ENCODE peak calls at places on chromosomes 16 and 17, in seven cellular contexts. Y, Q, W, A, X, F and O are unnamed samples.

GRCh38 chr16:83715217-83715920 is 92.4 kb upstream of the HSBP1 start:
- DNase-seq in Y (no peak), X (no peak), Q (no peak), A (peak; percentile 32), W (peak; percentile 32), F (no peak), O (no peak)

GRCh38 chr16:57260294-57260929 is 15.4 kb downstream of the ARL2BP start:
- DNase-seq in W (peak; percentile 79), Q (peak; percentile 82), F (peak; percentile 59), A (no peak), Y (peak; percentile 67), X (no peak), O (peak; percentile 60)

GRCh38 chr17:47694818-47695663 is 1.1 kb downstream of the TBKBP1 start:
- DNase-seq in F (peak; percentile 87), W (peak; percentile 47), Q (peak; percentile 49), Y (no peak), X (peak; percentile 36), A (peak; percentile 38), O (no peak)

GRCh38 chr17:50556803-50557202 is 3.7 kb upstream of the CACNA1G start:
- DNase-seq in X (no peak), F (no peak), Q (no peak), A (no peak), Y (no peak), W (no peak), O (no peak)

GRCh38 chr16:84513111-84514065 is 8.9 kb upstream of the MEAK7 start:
- DNase-seq in Y (no peak), F (peak; percentile 11), X (no peak), W (peak; percentile 96), A (no peak), Q (peak; percentile 54), O (peak; percentile 57)

GRCh38 chr17:50269477-50270429 is 4.5 kb upstream of the TMEM92 start:
- DNase-seq in A (no peak), X (peak; percentile 75), F (peak; percentile 88), W (peak; percentile 69), Q (peak; percentile 92), Y (no peak), O (peak; percentile 59)

GRCh38 chr17:48012151-48012520 is 25.5 kb downstream of the COPZ2 start:
- DNase-seq in X (no peak), A (no peak), Y (peak; percentile 85), F (no peak), W (no peak), Q (no peak), O (no peak)

GRCh38 chr16:3485821-3486505 is 9.3 kb downstream of the C16orf90 start:
- DNase-seq in W (no peak), Q (no peak), A (no peak), F (no peak), Y (no peak), X (no peak), O (no peak)

GRCh38 chr16:48409839-48410610 is 24.8 kb upstream of the SIAH1 start:
- DNase-seq in W (peak; percentile 95), Q (peak; percentile 90), F (no peak), Y (no peak), A (no peak), X (peak; percentile 47), O (peak; percentile 50)

GRCh38 chr16:89115216-89115949 is 21.7 kb downstream of the ACSF3 start:
- DNase-seq in Y (peak; percentile 82), A (no peak), F (peak; percentile 84), Q (peak; percentile 48), X (peak; percentile 73), W (peak; percentile 88), O (no peak)

GRCh38 chr16:50859628-50860360 is 117.9 kb downstream of the CYLD start:
- DNase-seq in Q (no peak), X (no peak), A (no peak), F (no peak), W (no peak), Y (no peak), O (no peak)

GRCh38 chr17:42989146-42989545 is 8.8 kb downstream of the RUNDC1 start:
- DNase-seq in Q (peak; percentile 36), W (no peak), F (no peak), X (no peak), A (no peak), Y (no peak), O (no peak)

GRCh38 chr16:19677403-19677802 is 40.6 kb downstream of the KNOP1 start:
- DNase-seq in W (no peak), Y (no peak), F (no peak), Q (no peak), X (no peak), A (no peak), O (no peak)

GRCh38 chr17:31427684-31428083 is 36.2 kb downstream of the RAB11FIP4 start:
- DNase-seq in F (no peak), A (no peak), Q (no peak), Y (no peak), W (no peak), X (no peak), O (no peak)

GRCh38 chr17:58121925-58122324 is 26.3 kb upstream of the OR4D1 start:
- DNase-seq in W (peak; percentile 35), A (no peak), Y (no peak), Q (peak; percentile 44), X (no peak), F (no peak), O (peak; percentile 27)

GRCh38 chr17:72618018-72618509 is 474.4 kb downstream of the SLC39A11 start:
- DNase-seq in A (no peak), F (no peak), Q (no peak), X (peak; percentile 57), Y (no peak), W (no peak), O (no peak)

GRCh38 chr16:48129926-48130325 is 25.9 kb downstream of the ABCC12 start:
- DNase-seq in A (no peak), Y (no peak), W (no peak), X (no peak), F (no peak), Q (no peak), O (no peak)

GRCh38 chr16:87834668-87835473 is 34.4 kb downstream of the SLC7A5 start:
- DNase-seq in Y (no peak), Q (no peak), X (no peak), F (peak; percentile 85), W (peak; percentile 35), A (no peak), O (no peak)

GRCh38 chr17:27986805-27987684 is 55.4 kb upstream of the NLK start:
- DNase-seq in Q (peak; percentile 68), W (peak; percentile 53), X (no peak), A (no peak), F (no peak), Y (no peak), O (no peak)

GRCh38 chr17:1724351-1724868 is at the start of gene WDR81:
- DNase-seq in Y (peak; percentile 88), X (peak; percentile 91), A (peak; percentile 68), W (peak; percentile 81), Q (peak; percentile 82), F (peak; percentile 96), O (peak; percentile 44)

GRCh38 chr17:35295686-35296085 is 52.8 kb downstream of the SLFN5 start:
- DNase-seq in Y (no peak), F (no peak), Q (peak; percentile 62), X (no peak), A (no peak), W (no peak), O (no peak)

GRCh38 chr17:55722742-55723487 is at the start of gene TMEM100:
- DNase-seq in X (peak; percentile 67), W (peak; percentile 90), Q (peak; percentile 95), A (no peak), Y (no peak), F (peak; percentile 87), O (peak; percentile 53)

GRCh38 chr16:64627288-64627687 is 494.6 kb downstream of the CDH11 start:
- DNase-seq in X (no peak), Y (no peak), Q (peak; percentile 5), F (no peak), W (no peak), A (no peak), O (no peak)

GRCh38 chr16:81885976-81886586 is 107.0 kb downstream of the PLCG2 start:
- DNase-seq in A (no peak), W (peak; percentile 8), Q (peak; percentile 51), F (no peak), X (no peak), Y (no peak), O (no peak)

GRCh38 chr17:3973498-3974137 is 9.4 kb upstream of the ATP2A3 start:
- DNase-seq in Y (no peak), A (no peak), W (no peak), F (no peak), Q (no peak), X (no peak), O (no peak)

GRCh38 chr16:1433263-1433560 is 2.3 kb downstream of the PERCC1 start:
- DNase-seq in A (no peak), F (no peak), Y (no peak), Q (no peak), X (no peak), W (no peak), O (no peak)

GRCh38 chr17:81713556-81714411 is 1.7 kb downstream of the SLC25A10 start:
- DNase-seq in A (no peak), X (no peak), Q (no peak), Y (peak; percentile 19), W (no peak), F (peak; percentile 66), O (no peak)
- H3K4me3 ChIP-seq in A (no peak overlapping the region), X (no peak overlapping the region), Q (no peak overlapping the region), Y (peak overlapping the region; percentile 77), W (peak overlapping the region; percentile 66), F (no peak overlapping the region), O (peak overlapping the region; percentile 55)

GRCh38 chr17:79843917-79844815 is 4.9 kb upstream of the CBX4 start:
- DNase-seq in A (no peak), Y (no peak), X (no peak), F (peak; percentile 84), Q (peak; percentile 70), W (peak; percentile 72), O (no peak)
- TF ChIP-seq CTCF in A (no peak), Y (no peak), X (no peak), F (no peak), Q (no peak), W (no peak), O (no peak)

GRCh38 chr17:5282639-5283217 is 644 bp downstream of the RABEP1 start:
- DNase-seq in Y (peak; percentile 22), W (peak; percentile 20), Q (peak; percentile 31), F (no peak), A (no peak), X (no peak), O (no peak)
- H3K4me3 ChIP-seq in Y (peak overlapping the region; percentile 84), W (peak overlapping the region; percentile 68), Q (peak overlapping the region; percentile 70), F (peak overlapping the region; percentile 84), A (peak overlapping the region; percentile 93), X (peak overlapping the region; percentile 63), O (peak overlapping the region; percentile 64)

GRCh38 chr17:16917995-16918394 is 53.9 kb downstream of the TNFRSF13B start:
- DNase-seq in A (no peak), X (no peak), Q (no peak), W (no peak), F (no peak), Y (no peak), O (no peak)

GRCh38 chr17:16918443-16918842 is 53.5 kb downstream of the TNFRSF13B start:
- DNase-seq in Y (no peak), X (no peak), Q (no peak), F (no peak), W (no peak), A (no peak), O (no peak)

GRCh38 chr17:16922386-16923096 is 49.4 kb downstream of the TNFRSF13B start:
- DNase-seq in Y (no peak), F (no peak), X (no peak), W (no peak), A (no peak), Q (peak; percentile 27), O (no peak)

GRCh38 chr17:16920628-16921020 is 51.3 kb downstream of the TNFRSF13B start:
- DNase-seq in Y (no peak), X (no peak), Q (no peak), W (no peak), F (peak; percentile 17), A (no peak), O (no peak)

GRCh38 chr17:16919663-16920627 is 52.0 kb downstream of the TNFRSF13B start:
- DNase-seq in Q (no peak), F (no peak), X (no peak), A (no peak), Y (no peak), W (no peak), O (no peak)
- TF ChIP-seq CTCF in Q (no peak), F (no peak), X (no peak), A (no peak), Y (peak; percentile 23), W (no peak), O (no peak)